ENCODE peak calls at places on chromosomes 5 and 9, in eight cellular contexts. One of them, this sample, is unnamed.

GRCh38 chr9:21904371-21904770 is 89.8 kb downstream of the CDKN2A start:
- DNase-seq in HCT116: no peak
- DNase-seq in stimulated activated CD4-positive, alpha-beta T cell treated with anti-CD3 and anti-CD28 coated beads, Interleukin-4, amount 100 ng/mL, for 4 hours: no peak
- DNase-seq in NCI-H524: no peak
- DNase-seq in AML-193: no peak
- DNase-seq in HEK293T: no peak
- DNase-seq in activated CD8-positive, alpha-beta memory T cell treated with anti-CD3 and anti-CD28 coated beads for 1 hour: no peak
- DNase-seq in BJ: no peak
- DNase-seq in this sample: no peak

GRCh38 chr9:122143296-122143695 is 16.3 kb downstream of the NDUFA8 start:
- DNase-seq in BJ: no peak
- DNase-seq in stimulated activated CD4-positive, alpha-beta T cell treated with anti-CD3 and anti-CD28 coated beads, Interleukin-4, amount 100 ng/mL, for 4 hours: no peak
- DNase-seq in HCT116: no peak
- DNase-seq in AML-193: no peak
- DNase-seq in activated CD8-positive, alpha-beta memory T cell treated with anti-CD3 and anti-CD28 coated beads for 1 hour: no peak
- DNase-seq in NCI-H524: no peak
- DNase-seq in HEK293T: no peak
- DNase-seq in this sample: no peak

GRCh38 chr5:170173227-170173626 is 59.6 kb upstream of the C5orf58 start:
- DNase-seq in NCI-H524: no peak
- DNase-seq in HCT116: peak
- DNase-seq in BJ: no peak
- DNase-seq in HEK293T: no peak
- DNase-seq in activated CD8-positive, alpha-beta memory T cell treated with anti-CD3 and anti-CD28 coated beads for 1 hour: no peak
- DNase-seq in AML-193: no peak
- DNase-seq in stimulated activated CD4-positive, alpha-beta T cell treated with anti-CD3 and anti-CD28 coated beads, Interleukin-4, amount 100 ng/mL, for 4 hours: no peak
- DNase-seq in this sample: no peak

GRCh38 chr5:98248949-98249348 is 524.5 kb upstream of the RGMB start:
- DNase-seq in activated CD8-positive, alpha-beta memory T cell treated with anti-CD3 and anti-CD28 coated beads for 1 hour: no peak
- DNase-seq in stimulated activated CD4-positive, alpha-beta T cell treated with anti-CD3 and anti-CD28 coated beads, Interleukin-4, amount 100 ng/mL, for 4 hours: no peak
- DNase-seq in AML-193: no peak
- DNase-seq in HCT116: no peak
- DNase-seq in NCI-H524: no peak
- DNase-seq in HEK293T: no peak
- DNase-seq in BJ: peak
- DNase-seq in this sample: no peak

GRCh38 chr9:14277761-14278160 is 36.2 kb downstream of the NFIB start:
- DNase-seq in stimulated activated CD4-positive, alpha-beta T cell treated with anti-CD3 and anti-CD28 coated beads, Interleukin-4, amount 100 ng/mL, for 4 hours: no peak
- DNase-seq in HEK293T: no peak
- DNase-seq in BJ: no peak
- DNase-seq in activated CD8-positive, alpha-beta memory T cell treated with anti-CD3 and anti-CD28 coated beads for 1 hour: no peak
- DNase-seq in HCT116: no peak
- DNase-seq in NCI-H524: no peak
- DNase-seq in AML-193: no peak
- DNase-seq in this sample: no peak

GRCh38 chr9:93083592-93084470 is 12.2 kb upstream of the CARD19 start:
- DNase-seq in stimulated activated CD4-positive, alpha-beta T cell treated with anti-CD3 and anti-CD28 coated beads, Interleukin-4, amount 100 ng/mL, for 4 hours: no peak
- DNase-seq in BJ: no peak
- DNase-seq in AML-193: no peak
- DNase-seq in HCT116: no peak
- DNase-seq in NCI-H524: no peak
- DNase-seq in HEK293T: no peak
- DNase-seq in activated CD8-positive, alpha-beta memory T cell treated with anti-CD3 and anti-CD28 coated beads for 1 hour: no peak
- DNase-seq in this sample: no peak

GRCh38 chr9:93808115-93809029 is 146.8 kb downstream of the BARX1 start:
- DNase-seq in NCI-H524: no peak
- DNase-seq in AML-193: no peak
- DNase-seq in HEK293T: no peak
- DNase-seq in BJ: no peak
- DNase-seq in HCT116: no peak
- DNase-seq in activated CD8-positive, alpha-beta memory T cell treated with anti-CD3 and anti-CD28 coated beads for 1 hour: no peak
- DNase-seq in stimulated activated CD4-positive, alpha-beta T cell treated with anti-CD3 and anti-CD28 coated beads, Interleukin-4, amount 100 ng/mL, for 4 hours: no peak
- DNase-seq in this sample: no peak

GRCh38 chr9:104121022-104121421 is 26.9 kb downstream of the SMC2 start:
- DNase-seq in activated CD8-positive, alpha-beta memory T cell treated with anti-CD3 and anti-CD28 coated beads for 1 hour: no peak
- DNase-seq in HCT116: no peak
- DNase-seq in NCI-H524: no peak
- DNase-seq in HEK293T: no peak
- DNase-seq in AML-193: no peak
- DNase-seq in stimulated activated CD4-positive, alpha-beta T cell treated with anti-CD3 and anti-CD28 coated beads, Interleukin-4, amount 100 ng/mL, for 4 hours: no peak
- DNase-seq in BJ: no peak
- DNase-seq in this sample: no peak

GRCh38 chr5:177309351-177310191 is 2.1 kb downstream of the MXD3 start:
- DNase-seq in HCT116: peak
- DNase-seq in stimulated activated CD4-positive, alpha-beta T cell treated with anti-CD3 and anti-CD28 coated beads, Interleukin-4, amount 100 ng/mL, for 4 hours: peak
- DNase-seq in NCI-H524: peak
- DNase-seq in activated CD8-positive, alpha-beta memory T cell treated with anti-CD3 and anti-CD28 coated beads for 1 hour: peak
- DNase-seq in HEK293T: peak
- DNase-seq in AML-193: peak
- DNase-seq in BJ: no peak
- DNase-seq in this sample: peak

GRCh38 chr5:55172051-55172899 is 702 bp downstream of the CDC20B start:
- DNase-seq in AML-193: peak
- DNase-seq in NCI-H524: peak
- DNase-seq in activated CD8-positive, alpha-beta memory T cell treated with anti-CD3 and anti-CD28 coated beads for 1 hour: peak
- DNase-seq in stimulated activated CD4-positive, alpha-beta T cell treated with anti-CD3 and anti-CD28 coated beads, Interleukin-4, amount 100 ng/mL, for 4 hours: peak
- DNase-seq in BJ: no peak
- DNase-seq in HEK293T: peak
- DNase-seq in HCT116: peak
- DNase-seq in this sample: no peak

GRCh38 chr5:76771705-76772405 is 47.0 kb upstream of the F2RL1 start:
- DNase-seq in activated CD8-positive, alpha-beta memory T cell treated with anti-CD3 and anti-CD28 coated beads for 1 hour: no peak
- DNase-seq in HEK293T: no peak
- DNase-seq in stimulated activated CD4-positive, alpha-beta T cell treated with anti-CD3 and anti-CD28 coated beads, Interleukin-4, amount 100 ng/mL, for 4 hours: no peak
- DNase-seq in AML-193: no peak
- DNase-seq in NCI-H524: no peak
- DNase-seq in HCT116: no peak
- DNase-seq in BJ: no peak
- DNase-seq in this sample: no peak

GRCh38 chr5:175254155-175254554 is 189.8 kb downstream of the DRD1 start:
- DNase-seq in HEK293T: no peak
- DNase-seq in AML-193: no peak
- DNase-seq in BJ: no peak
- DNase-seq in stimulated activated CD4-positive, alpha-beta T cell treated with anti-CD3 and anti-CD28 coated beads, Interleukin-4, amount 100 ng/mL, for 4 hours: no peak
- DNase-seq in NCI-H524: no peak
- DNase-seq in activated CD8-positive, alpha-beta memory T cell treated with anti-CD3 and anti-CD28 coated beads for 1 hour: no peak
- DNase-seq in HCT116: no peak
- DNase-seq in this sample: no peak

GRCh38 chr5:10140195-10140973 is 109.3 kb downstream of the ATPSCKMT start:
- DNase-seq in HCT116: peak
- DNase-seq in BJ: no peak
- DNase-seq in activated CD8-positive, alpha-beta memory T cell treated with anti-CD3 and anti-CD28 coated beads for 1 hour: no peak
- DNase-seq in HEK293T: no peak
- DNase-seq in AML-193: no peak
- DNase-seq in stimulated activated CD4-positive, alpha-beta T cell treated with anti-CD3 and anti-CD28 coated beads, Interleukin-4, amount 100 ng/mL, for 4 hours: no peak
- DNase-seq in NCI-H524: peak
- DNase-seq in this sample: no peak

GRCh38 chr5:154118385-154118784 is 72.1 kb upstream of the GALNT10 start:
- DNase-seq in activated CD8-positive, alpha-beta memory T cell treated with anti-CD3 and anti-CD28 coated beads for 1 hour: no peak
- DNase-seq in BJ: no peak
- DNase-seq in NCI-H524: no peak
- DNase-seq in AML-193: no peak
- DNase-seq in HCT116: no peak
- DNase-seq in HEK293T: no peak
- DNase-seq in stimulated activated CD4-positive, alpha-beta T cell treated with anti-CD3 and anti-CD28 coated beads, Interleukin-4, amount 100 ng/mL, for 4 hours: no peak
- DNase-seq in this sample: no peak